ENCODE peak calls at places on chromosomes 5 and 9, in eight cellular contexts. I, B, S, Q, L, H, G and D are unnamed samples.

GRCh38 chr9:127077658-127077975 is 44.8 kb downstream of the ANGPTL2 start:
- ATAC-seq in B (no peak), H (no peak), S (no peak), G (peak; percentile 23), Q (no peak), L (no peak), I (no peak), D (no peak)

GRCh38 chr9:15576350-15577050 is 23.7 kb downstream of the CCDC171 start:
- ATAC-seq in S (no peak), G (no peak), B (no peak), L (no peak), Q (no peak), H (no peak), I (no peak), D (no peak)

GRCh38 chr9:85230081-85230480 is 511.7 kb downstream of the AGTPBP1 start:
- ATAC-seq in G (no peak), I (no peak), H (no peak), L (no peak), Q (no peak), B (no peak), S (no peak), D (no peak)

GRCh38 chr9:123678038-123678877 is 251.7 kb downstream of the DENND1A start:
- ATAC-seq in I (peak; percentile 15), L (no peak), H (no peak), Q (no peak), S (peak; percentile 40), G (no peak), B (no peak), D (no peak)

GRCh38 chr5:136309932-136310598 is 55.3 kb downstream of the TRPC7 start:
- ATAC-seq in L (no peak), I (no peak), G (no peak), H (peak; percentile 98), S (no peak), B (no peak), Q (no peak), D (no peak)

GRCh38 chr5:169424956-169425318 is 124.0 kb upstream of the SLIT3 start:
- ATAC-seq in S (no peak), B (no peak), H (no peak), Q (no peak), L (no peak), G (no peak), I (no peak), D (no peak)

GRCh38 chr5:86879086-86879485 is 261.3 kb downstream of the COX7C start:
- ATAC-seq in L (no peak), B (no peak), Q (no peak), I (no peak), H (no peak), S (no peak), G (no peak), D (no peak)

GRCh38 chr9:89476546-89476945 is 21.4 kb downstream of the SEMA4D start:
- ATAC-seq in B (no peak), Q (no peak), H (no peak), L (no peak), G (no peak), I (no peak), S (no peak), D (no peak)

GRCh38 chr9:131609116-131609830 is 64.0 kb downstream of the PRRT1B start:
- ATAC-seq in G (peak; percentile 16), Q (peak; percentile 66), H (no peak), B (no peak), S (no peak), I (no peak), L (peak; percentile 10), D (peak; percentile 38)

GRCh38 chr5:153959134-153959957 is 79.4 kb downstream of the FAM114A2 start:
- ATAC-seq in G (peak; percentile 95), L (peak; percentile 40), H (no peak), I (peak; percentile 47), S (no peak), Q (peak; percentile 67), B (no peak), D (peak; percentile 59)

GRCh38 chr9:24738421-24738961 is 192.8 kb upstream of the IZUMO3 start:
- ATAC-seq in G (no peak), Q (no peak), S (no peak), L (no peak), I (no peak), B (no peak), H (no peak), D (peak; percentile 28)

GRCh38 chr5:25540628-25541027 is 895.9 kb upstream of the CDH10 start:
- ATAC-seq in I (no peak), S (no peak), H (no peak), G (no peak), B (no peak), L (no peak), Q (peak; percentile 58), D (no peak)

GRCh38 chr5:92652735-92653134 is 928.3 kb downstream of the NR2F1-AS1 start:
- ATAC-seq in H (no peak), S (no peak), L (no peak), I (no peak), G (no peak), Q (no peak), B (no peak), D (no peak)

GRCh38 chr5:74404574-74405310 is 235.8 kb downstream of the ENC1 start:
- ATAC-seq in B (no peak), S (no peak), Q (no peak), L (no peak), H (no peak), G (no peak), I (no peak), D (no peak)

GRCh38 chr5:158170534-158170933 is 311.6 kb upstream of the CLINT1 start:
- ATAC-seq in I (no peak), L (no peak), Q (no peak), H (no peak), B (no peak), G (no peak), S (no peak), D (no peak)

DNA sequence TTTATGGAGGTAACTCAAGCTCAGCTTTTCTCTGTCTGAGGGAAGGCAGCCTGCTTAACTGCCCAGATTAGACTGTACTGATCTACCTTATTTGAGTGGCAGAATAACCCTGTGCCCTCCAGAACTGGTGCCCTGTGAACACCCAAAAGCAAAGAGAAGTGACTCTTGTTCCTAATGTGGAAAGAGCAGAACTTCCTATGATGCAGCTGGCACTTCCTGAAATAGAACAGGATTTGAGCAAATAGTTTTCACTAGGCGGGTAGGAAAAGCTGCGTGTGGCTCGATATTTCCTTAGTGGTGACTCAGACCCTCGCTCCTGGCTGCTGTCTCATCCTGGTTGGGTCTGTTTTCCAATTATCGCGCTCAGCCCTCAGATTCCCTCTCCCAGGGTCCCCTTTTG is 89.9 kb downstream of the SH3TC2 start:
- ATAC-seq in L (peak; percentile 81), G (no peak), I (peak; percentile 68), S (no peak), Q (peak; percentile 82), B (no peak), H (no peak), D (peak; percentile 86)
- H3K4me3 ChIP-seq in L (peak overlapping the region; percentile 21), G (no peak overlapping the region), I (no peak overlapping the region), S (no peak overlapping the region), Q (no peak overlapping the region), B (no peak overlapping the region), H (no peak overlapping the region), D (no peak overlapping the region)

DNA sequence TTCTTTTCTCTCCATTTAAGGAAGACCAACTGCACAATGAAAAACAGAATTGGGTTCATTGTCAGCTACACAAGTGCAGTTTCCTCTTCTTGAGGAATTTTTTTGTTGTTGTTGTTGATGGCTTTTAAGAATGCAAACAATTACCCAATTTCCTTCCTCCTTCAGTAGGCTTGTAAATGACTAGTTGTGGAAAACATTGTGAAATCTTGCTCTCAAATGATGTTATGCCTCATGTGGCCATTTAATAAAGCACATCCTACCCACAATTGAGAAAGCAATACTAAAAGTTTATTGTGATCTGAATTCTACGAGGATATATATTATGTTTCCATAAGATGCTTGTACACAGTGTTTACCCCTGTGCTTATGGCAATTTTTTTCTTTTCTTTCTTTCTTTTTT is 171.6 kb downstream of the FAM174A start:
- ATAC-seq in Q (no peak), L (no peak), S (peak; percentile 40), B (no peak), G (no peak), H (peak; percentile 80), I (no peak), D (no peak)
- TF ChIP-seq CTCF in Q (no peak), L (peak; percentile 36), S (no peak), B (no peak), G (no peak), H (no peak), I (peak; percentile 15), D (peak; percentile 15)

GRCh38 chr5:134508521-134509195 is 16.8 kb upstream of the JADE2 start:
- ATAC-seq in S (no peak), H (no peak), L (no peak), B (no peak), Q (peak; percentile 14), G (no peak), I (no peak), D (no peak)

GRCh38 chr5:134506054-134507039 is 19.1 kb upstream of the JADE2 start:
- ATAC-seq in S (peak; percentile 94), Q (peak; percentile 84), G (peak; percentile 75), B (peak; percentile 64), H (no peak), I (peak; percentile 92), L (peak; percentile 80), D (peak; percentile 76)

GRCh38 chr5:134504629-134505300 is 20.7 kb upstream of the JADE2 start:
- ATAC-seq in Q (no peak), I (no peak), B (no peak), G (no peak), L (no peak), S (no peak), H (no peak), D (no peak)

GRCh38 chr5:134509308-134510040 is 16.0 kb upstream of the JADE2 start:
- ATAC-seq in G (no peak), Q (peak; percentile 67), S (no peak), L (peak; percentile 58), H (no peak), I (no peak), B (no peak), D (no peak)

GRCh38 chr5:134507495-134507894 is 18.0 kb upstream of the JADE2 start:
- ATAC-seq in I (no peak), B (no peak), H (no peak), G (no peak), S (no peak), L (no peak), Q (no peak), D (no peak)
- TF ChIP-seq POLR2AphosphoS5 in I (no peak), B (no peak), H (no peak), G (no peak), S (no peak), L (no peak), Q (no peak), D (no peak)

GRCh38 chr9:100474950-100475276 is 2.0 kb downstream of the TMEFF1 start:
- ATAC-seq in S (no peak), I (no peak), L (no peak), G (no peak), B (no peak), H (no peak), Q (no peak), D (no peak)

GRCh38 chr9:100472268-100472667 is 681 bp upstream of the TMEFF1 start:
- ATAC-seq in Q (no peak), L (no peak), H (no peak), G (no peak), I (no peak), S (no peak), B (peak; percentile 8), D (no peak)

GRCh38 chr9:100472725-100473261 is at the start of gene TMEFF1:
- ATAC-seq in B (peak; percentile 91), Q (peak; percentile 86), S (peak; percentile 77), L (peak; percentile 84), I (no peak), H (peak; percentile 57), G (peak; percentile 72), D (peak; percentile 64)

GRCh38 chr9:100474082-100474949 is 1.4 kb downstream of the TMEFF1 start:
- ATAC-seq in S (peak; percentile 8), Q (no peak), L (no peak), G (peak; percentile 34), H (no peak), B (no peak), I (peak; percentile 29), D (no peak)

GRCh38 chr9:100473271-100474081 is 527 bp downstream of the TMEFF1 start:
- ATAC-seq in G (peak; percentile 45), B (peak; percentile 78), Q (peak; percentile 86), H (peak; percentile 83), L (peak; percentile 77), S (peak; percentile 86), I (peak; percentile 34), D (peak; percentile 76)
- H3K4me3 ChIP-seq in G (peak overlapping the region; percentile 64), B (peak overlapping the region; percentile 43), Q (peak overlapping the region; percentile 58), H (peak overlapping the region; percentile 67), L (peak overlapping the region; percentile 73), S (peak overlapping the region; percentile 73), I (peak overlapping the region; percentile 11), D (peak overlapping the region; percentile 43)